ENCODE peak calls at places on chromosomes 16 and 17, in ten cellular contexts. N is transverse colon, X is A549, A is uterus, G is Peyer's patch, K is HCT116, C is stomach, P is testis, M is tibial nerve, U is breast epithelium. O is an unnamed sample.

GRCh38 chr17:83161298-83162034 is 82.1 kb downstream of the METRNL start:
- DNase-seq in N (no peak), X (no peak), A (peak; percentile 42), G (peak; percentile 42), K (no peak), C (no peak), P (peak; percentile 15), M (no peak), U (peak; percentile 48), O (peak; percentile 85)

GRCh38 chr17:1111599-1112443 is 68.0 kb downstream of the ABR start:
- DNase-seq in N (peak; percentile 55), X (peak; percentile 75), A (no peak), G (no peak), K (no peak), C (no peak), P (no peak), M (no peak), U (no peak), O (peak; percentile 88)

GRCh38 chr16:77723108-77723514 is 797 bp downstream of the NUDT7 start:
- DNase-seq in N (peak; percentile 21), X (no peak), A (peak; percentile 18), G (no peak), K (no peak), C (no peak), P (no peak), M (no peak), U (no peak), O (no peak)

GRCh38 chr17:29640981-29641642 is 18.4 kb upstream of the CORO6 start:
- DNase-seq in N (no peak), X (no peak), A (no peak), G (no peak), K (no peak), C (no peak), P (no peak), M (no peak), U (no peak), O (no peak)

GRCh38 chr16:23013484-23013883 is 135.8 kb downstream of the USP31 start:
- DNase-seq in N (no peak), X (peak; percentile 35), A (no peak), G (no peak), K (peak; percentile 19), C (no peak), P (no peak), M (no peak), U (no peak), O (no peak)

GRCh38 chr16:84820771-84821170 is 986 bp downstream of the CRISPLD2 start:
- DNase-seq in N (no peak), X (no peak), A (no peak), G (no peak), K (no peak), C (no peak), P (no peak), M (no peak), U (no peak), O (no peak)

GRCh38 chr16:86458457-86458777 is 51.9 kb upstream of the FOXF1 start:
- DNase-seq in N (no peak), X (no peak), A (no peak), G (no peak), K (no peak), C (no peak), P (no peak), M (no peak), U (no peak), O (no peak)

GRCh38 chr16:19348578-19349315 is 63.2 kb downstream of the CLEC19A start:
- DNase-seq in N (no peak), X (no peak), A (no peak), G (no peak), K (no peak), C (peak; percentile 35), P (no peak), M (no peak), U (no peak), O (no peak)

GRCh38 chr17:30831257-30831656 is 509 bp upstream of the ATAD5 start:
- DNase-seq in N (no peak), X (peak; percentile 44), A (no peak), G (no peak), K (no peak), C (no peak), P (no peak), M (no peak), U (no peak), O (no peak)

GRCh38 chr17:3738562-3739295 is 15.0 kb downstream of the HASPIN start:
- DNase-seq in N (peak; percentile 68), X (no peak), A (no peak), G (peak; percentile 73), K (no peak), C (peak; percentile 73), P (peak; percentile 42), M (no peak), U (no peak), O (no peak)

GRCh38 chr17:64128787-64129514 is 993 bp downstream of the ERN1 start:
- DNase-seq in N (peak; percentile 62), X (peak; percentile 51), A (no peak), G (peak; percentile 69), K (no peak), C (peak; percentile 53), P (peak; percentile 48), M (no peak), U (peak; percentile 63), O (no peak)

GRCh38 chr17:17972126-17972951 is at the start of the genes DRC3 and TOM1L2:
- DNase-seq in N (peak; percentile 100), X (peak; percentile 100), A (peak; percentile 100), G (peak; percentile 100), K (peak; percentile 100), C (peak; percentile 100), P (peak; percentile 100), M (peak; percentile 100), U (peak; percentile 100), O (peak; percentile 100)

GRCh38 chr17:46989637-46990431 is 10.8 kb upstream of the RPRML start:
- DNase-seq in N (no peak), X (no peak), A (no peak), G (no peak), K (no peak), C (no peak), P (no peak), M (no peak), U (no peak), O (no peak)

DNA sequence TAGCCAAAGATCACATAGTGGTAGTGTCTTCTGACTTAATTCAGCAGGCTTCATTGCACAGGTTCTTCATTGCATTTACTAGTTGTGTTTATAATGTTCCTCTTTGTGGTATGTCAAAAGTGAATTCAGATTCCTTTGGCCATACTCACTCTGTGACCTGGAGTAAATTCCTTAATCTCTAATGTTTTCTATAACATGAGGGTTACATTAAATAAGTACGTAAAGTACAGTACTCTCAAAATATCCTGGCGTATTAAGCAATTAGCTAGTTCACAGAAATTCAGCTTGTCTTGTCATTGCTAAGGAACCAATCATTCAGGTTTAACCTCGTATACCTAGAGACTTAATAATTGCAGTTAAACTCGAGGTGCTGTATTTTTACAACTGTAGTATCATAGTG is 4.2 kb downstream of the RPS6KB1 start:
- DNase-seq in N (no peak), X (no peak), A (no peak), G (no peak), K (no peak), C (no peak), P (no peak), M (no peak), U (no peak), O (no peak)
- H3K9me3 ChIP-seq in N (no peaks in the 10 kb centered on the region), X (no peaks in the 10 kb centered on the region), A (no peaks in the 10 kb centered on the region), G (no peaks in the 10 kb centered on the region), K (no peaks in the 10 kb centered on the region), C (no peaks in the 10 kb centered on the region), P (no peaks in the 10 kb centered on the region), M (no peaks in the 10 kb centered on the region), U (no peaks in the 10 kb centered on the region), O (no peaks in the 10 kb centered on the region)

GRCh38 chr17:50955160-50955559 is 89.0 kb upstream of the TOB1 start:
- DNase-seq in N (no peak), X (no peak), A (no peak), G (no peak), K (no peak), C (no peak), P (no peak), M (peak; percentile 8), U (no peak), O (peak; percentile 81)
- TF ChIP-seq POLR2A in N (no peak), X (no peak), A (no peak), G (no peak), K (no peak), C (no peak), P (no peak), M (no peak), U (no peak), O (no peak)

GRCh38 chr16:59591480-59591879 is 857.4 kb upstream of the GOT2 start:
- DNase-seq in N (no peak), X (no peak), A (no peak), G (no peak), K (no peak), C (no peak), P (no peak), M (no peak), U (no peak), O (no peak)
- TF ChIP-seq CTCF in N (no peak), X (no peak), A (no peak), G (no peak), K (no peak), C (no peak), P (no peak), M (no peak), U (no peak), O (no peak)

DNA sequence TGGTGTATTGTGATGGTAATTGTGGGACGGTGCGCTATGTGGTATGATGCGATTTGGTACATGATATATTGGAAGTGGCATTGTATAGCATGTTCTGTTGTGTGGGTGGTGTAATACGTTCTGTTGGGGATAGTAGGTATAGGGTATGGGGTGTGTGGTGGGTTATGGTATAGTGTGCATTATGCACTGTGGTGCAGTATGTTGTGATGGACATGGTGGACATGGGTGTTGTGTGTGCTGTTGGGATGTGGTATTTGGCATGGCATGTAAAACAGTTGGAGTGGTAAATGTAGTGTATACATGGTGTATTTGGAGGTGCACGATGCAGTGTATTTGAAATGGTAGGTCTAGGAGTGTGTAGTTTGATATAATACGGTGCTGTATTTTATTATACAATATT is 170.6 kb upstream of the CNTNAP4 start:
- DNase-seq in N (no peak), X (no peak), A (no peak), G (no peak), K (no peak), C (no peak), P (no peak), M (no peak), U (no peak), O (no peak)
- H3K9me3 ChIP-seq in N (peaks cover 3% of the 10 kb centered on the region), X (no peaks in the 10 kb centered on the region), A (no peaks in the 10 kb centered on the region), G (no peaks in the 10 kb centered on the region), K (no peaks in the 10 kb centered on the region), C (peaks cover 8% of the 10 kb centered on the region), P (no peaks in the 10 kb centered on the region), M (peaks cover 14% of the 10 kb centered on the region), U (peaks cover 8% of the 10 kb centered on the region), O (no peaks in the 10 kb centered on the region)

DNA sequence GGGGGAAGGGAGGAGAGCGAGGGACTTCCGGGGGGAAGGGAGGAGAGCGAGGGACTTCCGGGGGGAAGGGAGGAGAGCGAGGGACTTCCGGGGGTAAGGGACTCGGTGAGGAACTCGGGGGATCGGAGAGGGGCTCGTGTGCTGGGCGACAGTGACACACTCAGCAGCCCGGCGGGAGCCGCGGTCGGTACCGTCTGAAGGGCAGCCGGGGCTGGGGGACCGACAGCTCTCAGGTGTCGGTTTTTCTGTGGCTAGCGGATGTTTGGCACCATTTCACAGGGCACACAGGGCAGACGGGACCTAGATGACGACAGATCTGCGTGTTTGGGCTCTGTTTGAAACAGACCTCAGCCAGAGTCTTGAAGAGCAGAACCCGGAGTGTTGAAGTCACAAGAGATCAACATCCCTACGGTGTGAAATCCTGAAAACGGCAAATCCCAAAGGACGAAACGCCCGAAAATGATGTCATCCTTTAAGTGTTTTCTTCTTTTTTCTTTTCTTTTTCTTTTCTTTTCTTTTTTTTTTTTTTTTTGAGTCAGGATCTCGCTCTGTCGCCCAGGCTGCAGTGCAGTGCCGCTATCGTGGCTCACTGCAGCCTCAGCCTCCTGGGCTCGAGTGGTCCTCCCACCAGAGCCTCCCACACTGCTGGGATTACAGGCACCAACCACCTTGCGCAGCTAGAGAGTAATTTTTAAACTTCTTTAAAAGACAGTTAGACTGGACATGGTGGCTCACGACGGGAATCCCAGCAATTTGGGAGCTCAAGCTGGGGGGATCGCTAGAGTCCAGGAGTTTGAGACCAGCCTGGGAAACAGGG is 23.9 kb downstream of the ZNF778 start:
- DNase-seq in N (peak; percentile 74), X (peak; percentile 81), A (peak; percentile 75), G (peak; percentile 80), K (peak; percentile 79), C (peak; percentile 65), P (peak; percentile 75), M (peak; percentile 40), U (peak; percentile 67), O (no peak)
- TF ChIP-seq POLR2A in N (peak; percentile 88), X (peak; percentile 84), A (peak; percentile 48), G (peak; percentile 77), K (peak; percentile 93), C (peak; percentile 77), P (no peak), M (peak; percentile 80), U (peak; percentile 82), O (peak; percentile 57)